ENCODE peak calls at places on chromosomes 5 and 9, in six cellular contexts. W is IMR-90; O is adrenal gland; B is AG04450; H is CD8-positive, alpha-beta T cell; E is HepG2. F is an unnamed sample. For H3K27me3, the result is how much of the 10 kb centered on the place peaks cover.

GRCh38 chr5:122163151-122164069 is 34.1 kb downstream of the ZNF474 start:
- DNase-seq in W (peak), E (no peak), H (no peak), B (peak), O (no peak), F (no peak)

GRCh38 chr5:17185776-17186175 is 31.7 kb upstream of the BASP1 start:
- DNase-seq in O (no peak), E (no peak), H (no peak), B (peak), W (peak), F (no peak)

GRCh38 chr9:114303977-114304376 is 18.9 kb upstream of the ORM1 start:
- DNase-seq in O (peak), E (no peak), B (no peak), H (no peak), W (no peak), F (no peak)

GRCh38 chr5:32312194-32312681 is 501 bp downstream of the MTMR12 start:
- DNase-seq in W (peak), H (peak), B (no peak), O (peak), E (no peak), F (peak)

GRCh38 chr5:116722666-116723065 is 148.0 kb upstream of the SEMA6A start:
- DNase-seq in B (no peak), H (no peak), W (no peak), E (no peak), O (no peak), F (no peak)

GRCh38 chr5:67268233-67269011 is 71.8 kb upstream of the CD180 start:
- DNase-seq in E (peak), B (peak), O (peak), H (no peak), W (peak), F (peak)

GRCh38 chr5:55924744-55925143 is 70.0 kb downstream of the IL6ST start:
- DNase-seq in O (no peak), W (no peak), H (no peak), B (no peak), E (no peak), F (no peak)

GRCh38 chr5:137933491-137933911 is 44.2 kb downstream of the PKD2L2 start:
- DNase-seq in B (no peak), H (no peak), O (no peak), E (no peak), W (peak), F (no peak)

GRCh38 chr5:141475625-141476131 is at the start of gene PCDHGC3:
- DNase-seq in E (peak), H (no peak), W (peak), O (peak), B (peak), F (peak)

GRCh38 chr5:17405976-17406876 is 91.8 kb upstream of the TAF11L2 start:
- DNase-seq in W (peak), O (no peak), B (no peak), E (no peak), H (no peak), F (no peak)

GRCh38 chr5:73808916-73809315 is 182.9 kb downstream of the ARHGEF28 start:
- DNase-seq in B (no peak), H (no peak), W (no peak), O (no peak), E (no peak), F (no peak)

GRCh38 chr5:158979749-158980521 is 119.8 kb downstream of the EBF1 start:
- DNase-seq in B (no peak), H (no peak), W (peak), E (no peak), O (peak), F (peak)

GRCh38 chr9:137757139-137757538 is 120.4 kb upstream of the CACNA1B start:
- DNase-seq in O (peak), E (no peak), W (no peak), H (no peak), B (no peak), F (peak)

GRCh38 chr5:3023678-3024077 is 272.2 kb upstream of the IRX2 start:
- DNase-seq in B (no peak), W (no peak), E (no peak), H (no peak), O (no peak), F (no peak)

GRCh38 chr9:124695280-124695890 is 75.7 kb downstream of the NR6A1 start:
- DNase-seq in W (peak), O (no peak), H (no peak), E (no peak), B (no peak), F (no peak)

GRCh38 chr5:2149196-2149541 is 266.4 kb upstream of the IRX4 start:
- DNase-seq in H (no peak), W (no peak), E (peak), B (no peak), O (peak), F (peak)

GRCh38 chr5:67855523-67855922 is 360.0 kb upstream of the PIK3R1 start:
- DNase-seq in E (no peak), B (no peak), H (no peak), W (no peak), O (no peak), F (no peak)

GRCh38 chr9:112884086-112884485 is 6.6 kb downstream of the SLC46A2 start:
- DNase-seq in H (no peak), B (no peak), O (no peak), W (peak), E (no peak), F (no peak)

GRCh38 chr5:14064841-14065240 is 78.3 kb upstream of the TRIO start:
- DNase-seq in E (no peak), H (no peak), O (no peak), B (no peak), W (peak), F (no peak)

GRCh38 chr5:64921386-64921785 is 152.7 kb downstream of the CWC27 start:
- DNase-seq in E (no peak), W (no peak), O (no peak), B (no peak), H (no peak), F (no peak)

GRCh38 chr5:93294184-93294583 is 286.8 kb downstream of the NR2F1-AS1 start:
- DNase-seq in E (no peak), W (peak), H (no peak), O (no peak), B (no peak), F (no peak)

DNA sequence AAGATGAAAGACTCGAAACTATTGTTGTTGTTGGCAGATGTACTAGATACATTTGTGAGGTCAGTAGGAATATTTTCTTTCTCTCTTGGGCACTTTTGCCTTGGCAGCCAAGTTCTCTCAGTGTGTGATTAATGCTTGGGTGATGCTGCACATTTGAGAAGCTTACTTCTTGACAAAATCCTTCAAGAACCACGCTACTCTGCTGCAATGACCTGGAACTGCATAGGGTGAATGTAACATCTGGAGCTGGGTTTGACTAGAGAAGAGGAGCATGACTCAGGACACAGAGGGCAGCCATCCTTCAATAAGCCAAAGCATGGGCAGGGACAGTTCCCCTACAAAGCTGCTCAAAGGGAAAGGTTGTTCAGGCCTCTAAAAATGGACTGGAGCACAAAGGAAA is 75.5 kb upstream of the PUM3 start:
- DNase-seq in E (no peak), W (no peak), O (no peak), B (no peak), H (no peak), F (no peak)
- H3K27me3 ChIP-seq in E (under half), W (under half), O (under half), B (under half), H (under half), F (under half)

DNA sequence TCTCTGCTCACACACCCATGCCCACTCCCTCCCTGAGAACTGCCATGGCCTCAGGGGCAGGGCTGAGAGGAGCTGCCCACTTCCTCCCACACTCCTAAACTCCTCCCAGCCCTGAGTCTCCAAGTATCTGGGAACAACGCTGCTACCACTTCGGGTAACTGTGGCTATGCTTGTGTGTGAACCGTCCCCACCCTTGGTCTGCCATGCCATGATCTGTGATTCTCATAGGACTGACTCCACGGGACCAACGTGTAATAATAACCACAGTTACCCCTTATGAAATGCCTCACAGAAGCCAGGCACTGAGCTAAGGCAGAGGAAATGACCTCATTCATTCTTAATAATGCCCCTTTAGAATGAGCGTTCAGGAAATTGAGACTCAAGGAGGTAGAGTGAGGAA is 104.0 kb upstream of the SMIM23 start:
- DNase-seq in W (peak), E (no peak), O (no peak), H (no peak), B (no peak), F (no peak)
- H3K27me3 ChIP-seq in W (under half), E (under half), O (under half), H (under half), B (under half), F (under half)

GRCh38 chr9:87609002-87609401 is 111.3 kb downstream of the DAPK1 start:
- DNase-seq in W (no peak), O (no peak), H (no peak), E (no peak), B (no peak), F (no peak)
- H3K27me3 ChIP-seq in W (under half), O (under half), H (under half), E (under half), B (under half), F (under half)

DNA sequence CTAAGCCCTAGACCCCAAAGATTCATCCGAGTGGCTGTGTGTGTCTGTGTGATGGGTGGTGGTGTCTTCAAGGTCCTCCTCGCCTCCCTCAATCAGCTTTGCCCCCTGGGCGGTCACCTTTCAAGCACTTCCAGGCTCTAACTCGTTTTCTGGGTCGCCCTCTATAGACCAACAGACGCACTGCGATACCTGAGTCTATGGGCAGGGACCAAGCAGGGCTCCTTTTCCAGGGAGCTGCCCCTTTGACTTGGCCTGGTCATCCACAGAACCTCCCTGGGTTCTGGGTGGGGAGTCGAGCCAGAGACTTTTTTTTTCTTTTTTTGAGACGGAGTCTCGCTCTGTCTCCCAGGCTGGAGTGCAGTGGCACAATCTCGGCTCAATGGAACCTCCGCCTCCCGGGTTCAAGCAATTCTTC is 1.1 kb downstream of the SLC27A4 start:
- DNase-seq in B (no peak), H (peak), O (peak), W (peak), E (peak), F (no peak)
- H3K27me3 ChIP-seq in B (under half), H (under half), O (under half), W (under half), E (under half), F (under half)

GRCh38 chr9:133676450-133676849 is 40.3 kb downstream of the DBH start:
- DNase-seq in W (no peak), B (no peak), E (no peak), H (no peak), O (peak), F (no peak)

GRCh38 chr9:133671371-133671770 is 35.2 kb downstream of the DBH start:
- DNase-seq in O (no peak), E (no peak), B (no peak), W (no peak), H (no peak), F (no peak)

GRCh38 chr9:133673260-133673658 is 37.1 kb downstream of the DBH start:
- DNase-seq in E (no peak), H (no peak), O (no peak), W (no peak), B (no peak), F (peak)

GRCh38 chr9:133672503-133673259 is 36.5 kb downstream of the DBH start:
- DNase-seq in E (no peak), B (no peak), H (no peak), W (no peak), O (no peak), F (no peak)

GRCh38 chr9:133674091-133674490 is 37.9 kb downstream of the DBH start:
- DNase-seq in W (no peak), B (no peak), O (no peak), E (no peak), H (no peak), F (no peak)
- H3K27me3 ChIP-seq in W (under half), B (under half), O (under half), E (under half), H (under half), F (under half)

DNA sequence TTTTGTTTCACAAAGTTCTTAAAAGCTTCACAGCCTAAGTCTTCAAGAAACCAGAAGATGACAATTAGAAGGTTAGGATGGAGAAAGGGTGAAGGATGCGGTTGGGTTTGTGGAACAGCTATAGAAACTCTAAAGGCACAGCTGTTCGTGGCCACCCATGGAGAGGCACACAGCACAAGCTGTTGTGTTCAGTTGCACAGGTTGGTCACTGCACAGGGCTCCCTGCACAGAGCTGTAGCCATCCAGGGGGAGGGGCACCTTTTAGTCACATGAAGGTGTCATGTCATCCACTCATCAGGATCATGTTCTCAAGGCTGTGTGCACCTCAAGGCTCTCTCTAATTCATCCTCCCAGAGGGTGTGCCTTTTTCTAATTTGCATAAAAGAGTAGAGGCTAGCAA is 5.1 kb upstream of the RASGRF2 start:
- DNase-seq in W (no peak), H (no peak), O (no peak), B (no peak), E (no peak), F (no peak)
- H3K27me3 ChIP-seq in W (under half), H (under half), O (under half), B (under half), E (under half), F (under half)

DNA sequence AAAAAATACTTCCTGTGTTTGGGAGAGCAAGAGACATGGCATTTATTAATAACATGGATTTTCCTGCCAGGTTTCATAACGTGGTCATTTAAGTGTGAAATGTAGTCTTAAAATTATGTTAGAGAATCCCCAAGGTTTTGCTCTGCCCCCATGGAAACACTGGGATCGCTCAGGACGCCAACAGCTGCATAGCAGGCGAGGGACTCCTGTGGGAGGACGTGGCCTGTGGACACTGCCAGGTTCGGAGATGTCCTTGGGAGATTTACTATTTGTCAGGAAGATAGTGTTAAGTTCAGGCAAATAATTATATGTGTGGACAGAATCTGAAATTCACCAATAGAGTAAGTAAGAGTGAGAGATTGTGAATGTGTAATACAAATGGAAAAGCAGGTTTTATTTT is 977 bp downstream of the BTNL9 start:
- DNase-seq in B (no peak), W (no peak), E (no peak), O (no peak), H (no peak), F (no peak)
- H3K27me3 ChIP-seq in B (under half), W (under half), E (under half), O (under half), H (under half), F (under half)

GRCh38 chr5:112077180-112077579 is 320.2 kb upstream of the NREP start:
- DNase-seq in O (no peak), H (no peak), E (no peak), B (no peak), W (peak), F (no peak)
- H3K27me3 ChIP-seq in O (under half), H (under half), E (under half), B (under half), W (under half), F (under half)

F was measured in right lobe of liver.